ENCODE peak calls at places on chromosome 7, in nine cellular contexts. I is activated naive CD4-positive, alpha-beta T cell treated with anti-CD3 and anti-CD28 coated beads, Interleukin-2, amount 50 U/mL, for 72 hours; L is activated CD8-positive, alpha-beta T cell treated with anti-CD3 and anti-CD28 coated beads for 36 hours; Z is upper lobe of right lung; F is central memory CD8-positive, alpha-beta T cell; A is left cardiac atrium; B is right cardiac atrium; T is foreskin keratinocyte; R is heart right ventricle. G is an unnamed sample.

GRCh38 chr7:220151-220841 is 27.9 kb downstream of the FAM20C start:
- ATAC-seq in I (no peak), L (no peak), Z (peak), F (no peak), A (no peak), B (no peak), T (no peak), R (no peak), G (peak)

GRCh38 chr7:2856388-2857169 is 12.5 kb upstream of the GNA12 start:
- ATAC-seq in I (peak), L (no peak), Z (no peak), F (no peak), A (no peak), B (peak), T (peak), R (peak), G (no peak)

GRCh38 chr7:158657189-158657746 is 47.3 kb downstream of the NCAPG2 start:
- ATAC-seq in I (no peak), L (no peak), Z (no peak), F (no peak), A (no peak), B (no peak), T (no peak), R (no peak), G (no peak)

GRCh38 chr7:129012641-129013040 is 42.3 kb downstream of the TNPO3 start:
- ATAC-seq in I (no peak), L (no peak), Z (no peak), F (no peak), A (no peak), B (no peak), T (no peak), R (no peak), G (no peak)

GRCh38 chr7:118243695-118244094 is 19.2 kb downstream of the ANKRD7 start:
- ATAC-seq in I (no peak), L (no peak), Z (no peak), F (no peak), A (no peak), B (no peak), T (no peak), R (no peak), G (no peak)

GRCh38 chr7:99685129-99685758 is 5.4 kb upstream of the CYP3A5 start:
- ATAC-seq in I (no peak), L (no peak), Z (no peak), F (no peak), A (no peak), B (no peak), T (no peak), R (no peak), G (no peak)

GRCh38 chr7:98119257-98119918 is 12.7 kb downstream of the LMTK2 start:
- ATAC-seq in I (no peak), L (no peak), Z (peak), F (no peak), A (peak), B (no peak), T (peak), R (no peak), G (no peak)

GRCh38 chr7:37095122-37095521 is 353.5 kb downstream of the ELMO1 start:
- ATAC-seq in I (no peak), L (no peak), Z (no peak), F (no peak), A (no peak), B (no peak), T (no peak), R (no peak), G (no peak)

GRCh38 chr7:55784151-55784550 is 78.4 kb downstream of the SEPTIN14 start:
- ATAC-seq in I (no peak), L (no peak), Z (no peak), F (no peak), A (no peak), B (no peak), T (no peak), R (no peak), G (no peak)

GRCh38 chr7:106285801-106286492 is 1.2 kb upstream of the NAMPT start:
- ATAC-seq in I (peak), L (peak), Z (no peak), F (no peak), A (no peak), B (peak), T (no peak), R (no peak), G (no peak)

GRCh38 chr7:24924375-24924774 is 55.6 kb downstream of the OSBPL3 start:
- ATAC-seq in I (peak), L (peak), Z (peak), F (peak), A (no peak), B (peak), T (no peak), R (peak), G (no peak)

GRCh38 chr7:18221377-18222290 is 194.0 kb upstream of the PRPS1L1 start:
- ATAC-seq in I (no peak), L (no peak), Z (peak), F (no peak), A (peak), B (no peak), T (no peak), R (peak), G (no peak)

GRCh38 chr7:112821345-112821744 is 31.2 kb upstream of the TMEM168 start:
- ATAC-seq in I (no peak), L (no peak), Z (no peak), F (no peak), A (no peak), B (no peak), T (no peak), R (no peak), G (no peak)

GRCh38 chr7:112421666-112422486 is 28.4 kb upstream of the IFRD1 start:
- ATAC-seq in I (peak), L (peak), Z (peak), F (no peak), A (no peak), B (no peak), T (no peak), R (no peak), G (no peak)

GRCh38 chr7:42315631-42316030 is 78.6 kb upstream of the GLI3 start:
- ATAC-seq in I (no peak), L (no peak), Z (no peak), F (no peak), A (no peak), B (no peak), T (no peak), R (no peak), G (no peak)

GRCh38 chr7:23058412-23059096 is 44.6 kb upstream of the HYCC1 start:
- ATAC-seq in I (no peak), L (no peak), Z (no peak), F (no peak), A (peak), B (no peak), T (no peak), R (no peak), G (no peak)

GRCh38 chr7:129741011-129741410 is 129.5 kb downstream of the NRF1 start:
- ATAC-seq in I (no peak), L (no peak), Z (no peak), F (no peak), A (no peak), B (no peak), T (no peak), R (peak), G (no peak)

GRCh38 chr7:47830015-47830414 is 118.3 kb downstream of the PKD1L1 start:
- ATAC-seq in I (no peak), L (no peak), Z (no peak), F (no peak), A (no peak), B (no peak), T (no peak), R (no peak), G (no peak)

GRCh38 chr7:44060091-44060947 is 5.0 kb downstream of the PGAM2 start:
- ATAC-seq in I (no peak), L (no peak), Z (no peak), F (no peak), A (peak), B (peak), T (no peak), R (no peak), G (no peak)

GRCh38 chr7:5388905-5389433 is 34.7 kb downstream of the TNRC18 start:
- ATAC-seq in I (no peak), L (no peak), Z (no peak), F (no peak), A (no peak), B (no peak), T (no peak), R (peak), G (peak)

GRCh38 chr7:155276800-155277375 is 20.8 kb upstream of the INSIG1 start:
- ATAC-seq in I (no peak), L (no peak), Z (no peak), F (no peak), A (no peak), B (no peak), T (peak), R (no peak), G (no peak)

GRCh38 chr7:16484453-16485158 is 19.1 kb upstream of the SOSTDC1 start:
- ATAC-seq in I (no peak), L (no peak), Z (no peak), F (no peak), A (no peak), B (no peak), T (peak), R (no peak), G (no peak)

GRCh38 chr7:127986581-127987461 is 44.4 kb downstream of the LRRC4 start:
- ATAC-seq in I (no peak), L (no peak), Z (no peak), F (no peak), A (peak), B (peak), T (no peak), R (peak), G (no peak)

GRCh38 chr7:85774931-85775330 is 588.1 kb upstream of the SEMA3D start:
- ATAC-seq in I (no peak), L (no peak), Z (no peak), F (no peak), A (no peak), B (no peak), T (no peak), R (no peak), G (peak)

GRCh38 chr7:44403775-44404174 is 78.4 kb upstream of the CAMK2B start:
- ATAC-seq in I (no peak), L (no peak), Z (no peak), F (no peak), A (no peak), B (no peak), T (no peak), R (peak), G (no peak)

GRCh38 chr7:80467069-80467468 is 44.8 kb downstream of the GNAT3 start:
- ATAC-seq in I (no peak), L (no peak), Z (no peak), F (no peak), A (peak), B (peak), T (no peak), R (peak), G (no peak)

GRCh38 chr7:2635810-2636701 is 4.3 kb downstream of the TTYH3 start:
- ATAC-seq in I (no peak), L (no peak), Z (no peak), F (no peak), A (no peak), B (no peak), T (no peak), R (no peak), G (no peak)

GRCh38 chr7:82566752-82567151 is 123.2 kb upstream of the CACNA2D1 start:
- ATAC-seq in I (no peak), L (no peak), Z (peak), F (no peak), A (peak), B (peak), T (no peak), R (no peak), G (no peak)

GRCh38 chr7:129950191-129950940 is 2.4 kb downstream of the UBE2H start:
- ATAC-seq in I (no peak), L (no peak), Z (no peak), F (peak), A (no peak), B (no peak), T (no peak), R (no peak), G (no peak)

GRCh38 chr7:148723166-148723559 is 24.5 kb downstream of the CUL1 start:
- ATAC-seq in I (no peak), L (no peak), Z (no peak), F (no peak), A (no peak), B (no peak), T (no peak), R (peak), G (no peak)

G was measured in gastroesophageal sphincter.